ENCODE peak calls at places on chromosomes 7 and 10, in seven cellular contexts. C, M, W, X, D, U and A are unnamed samples.

GRCh38 chr7:139557857-139558581 is 34.5 kb downstream of the CLEC2L start:
- DNase-seq in C (no peak), M (no peak), W (peak), X (no peak), D (no peak), U (no peak), A (no peak)

GRCh38 chr7:5393328-5393727 is 30.3 kb downstream of the TNRC18 start:
- DNase-seq in C (no peak), M (no peak), W (no peak), X (no peak), D (no peak), U (no peak), A (no peak)

GRCh38 chr10:27660705-27661104 is 84.9 kb downstream of the MKX start:
- DNase-seq in C (no peak), M (no peak), W (no peak), X (no peak), D (no peak), U (no peak), A (no peak)

GRCh38 chr10:65294329-65294728 is 1631.5 kb upstream of the LRRTM3 start:
- DNase-seq in C (no peak), M (no peak), W (no peak), X (no peak), D (no peak), U (no peak), A (no peak)

GRCh38 chr10:100033766-100034418 is 24.1 kb upstream of the DNMBP start:
- DNase-seq in C (no peak), M (no peak), W (peak), X (no peak), D (no peak), U (no peak), A (no peak)

GRCh38 chr7:117347480-117347879 is 24.6 kb upstream of the WNT2 start:
- DNase-seq in C (no peak), M (no peak), W (no peak), X (no peak), D (no peak), U (no peak), A (no peak)

GRCh38 chr7:148882192-148882591 is 1.9 kb downstream of the EZH2 start:
- DNase-seq in C (no peak), M (no peak), W (no peak), X (no peak), D (no peak), U (no peak), A (no peak)

GRCh38 chr10:373015-373414 is 237.8 kb downstream of the ZMYND11 start:
- DNase-seq in C (no peak), M (peak), W (no peak), X (no peak), D (no peak), U (no peak), A (no peak)

GRCh38 chr7:106122713-106123112 is 10.6 kb upstream of the SYPL1 start:
- DNase-seq in C (no peak), M (no peak), W (no peak), X (no peak), D (no peak), U (no peak), A (no peak)

GRCh38 chr7:133303931-133304330 is 51.1 kb downstream of the EXOC4 start:
- DNase-seq in C (no peak), M (no peak), W (no peak), X (no peak), D (no peak), U (no peak), A (no peak)

GRCh38 chr10:5570979-5571810 is 46.4 kb downstream of the CALML3 start:
- DNase-seq in C (no peak), M (no peak), W (no peak), X (no peak), D (no peak), U (no peak), A (no peak)

GRCh38 chr10:90204956-90205695 is 503.7 kb downstream of the KIF20B start:
- DNase-seq in C (no peak), M (peak), W (no peak), X (no peak), D (no peak), U (no peak), A (no peak)

GRCh38 chr10:13136651-13137050 is 24.7 kb upstream of the MCM10 start:
- DNase-seq in C (no peak), M (no peak), W (no peak), X (no peak), D (no peak), U (no peak), A (no peak)

GRCh38 chr7:142584765-142585164 is 164.5 kb upstream of the PRSS1 start:
- DNase-seq in C (no peak), M (peak), W (no peak), X (no peak), D (no peak), U (no peak), A (no peak)

GRCh38 chr10:96721207-96721572 is 876 bp upstream of the PIK3AP1 start:
- DNase-seq in C (no peak), M (no peak), W (no peak), X (no peak), D (no peak), U (no peak), A (no peak)

GRCh38 chr10:133260895-133261725 is 15.6 kb downstream of the ADAM8 start:
- DNase-seq in C (peak), M (peak), W (no peak), X (peak), D (peak), U (peak), A (peak)

GRCh38 chr10:75165684-75166622 is 44.6 kb upstream of the VDAC2 start:
- DNase-seq in C (no peak), M (no peak), W (no peak), X (no peak), D (no peak), U (no peak), A (peak)

GRCh38 chr7:82444220-82445049 is 858 bp upstream of the CACNA2D1 start:
- DNase-seq in C (no peak), M (no peak), W (peak), X (peak), D (no peak), U (peak), A (no peak)

GRCh38 chr10:45180946-45181439 is 134.4 kb downstream of the OR13A1 start:
- DNase-seq in C (no peak), M (no peak), W (no peak), X (no peak), D (no peak), U (no peak), A (no peak)

GRCh38 chr10:22427101-22427500 is 81.8 kb downstream of the SPAG6 start:
- DNase-seq in C (no peak), M (peak), W (no peak), X (no peak), D (no peak), U (peak), A (peak)

GRCh38 chr10:100008708-100009282 is 952 bp downstream of the DNMBP start:
- DNase-seq in C (no peak), M (peak), W (no peak), X (no peak), D (no peak), U (peak), A (no peak)

GRCh38 chr7:81284576-81284975 is 365.7 kb upstream of the SEMA3C start:
- DNase-seq in C (no peak), M (peak), W (no peak), X (no peak), D (no peak), U (peak), A (no peak)

GRCh38 chr10:119251315-119251708 is 43.9 kb downstream of the GRK5 start:
- DNase-seq in C (no peak), M (peak), W (no peak), X (peak), D (no peak), U (no peak), A (no peak)

GRCh38 chr10:122282253-122282671 is 11.2 kb downstream of the BTBD16 start:
- DNase-seq in C (no peak), M (peak), W (no peak), X (no peak), D (peak), U (no peak), A (no peak)

GRCh38 chr10:120948889-120949382 is 97.8 kb downstream of the WDR11 start:
- DNase-seq in C (peak), M (peak), W (peak), X (peak), D (peak), U (no peak), A (peak)

GRCh38 chr7:44067064-44067951 is 1.9 kb upstream of the PGAM2 start:
- DNase-seq in C (peak), M (no peak), W (no peak), X (no peak), D (no peak), U (no peak), A (no peak)

DNA sequence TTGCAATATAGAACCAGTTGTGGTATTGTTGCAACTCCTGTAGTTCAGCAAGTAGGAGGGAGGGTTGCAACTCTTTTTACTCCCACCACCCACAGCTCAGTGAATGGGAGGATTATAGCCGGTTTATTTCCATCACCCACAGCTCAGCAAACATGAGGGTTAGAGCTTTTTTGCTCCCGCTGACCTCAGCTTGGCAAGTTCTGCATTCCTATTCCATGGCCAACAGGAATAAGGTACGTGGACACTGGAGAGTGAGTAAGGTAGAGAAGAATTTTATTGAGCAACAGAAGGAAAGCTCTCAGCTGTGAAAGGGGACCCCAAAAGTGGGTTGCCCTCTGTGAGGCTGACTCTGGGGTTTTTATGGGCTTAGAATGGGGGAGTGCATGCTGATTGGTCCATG is 167.1 kb upstream of the SMIM30 start:
- DNase-seq in C (no peak), M (peak), W (no peak), X (no peak), D (no peak), U (no peak), A (no peak)
- TF ChIP-seq CTCF in C (no peak), M (no peak), W (no peak), X (no peak), D (no peak), U (no peak), A (no peak)

GRCh38 chr7:102227371-102227770 is 59.3 kb upstream of the SH2B2 start:
- DNase-seq in C (no peak), M (no peak), W (no peak), X (no peak), D (no peak), U (no peak), A (no peak)
- TF ChIP-seq CTCF in C (no peak), M (no peak), W (no peak), X (no peak), D (no peak), U (no peak), A (no peak)

DNA sequence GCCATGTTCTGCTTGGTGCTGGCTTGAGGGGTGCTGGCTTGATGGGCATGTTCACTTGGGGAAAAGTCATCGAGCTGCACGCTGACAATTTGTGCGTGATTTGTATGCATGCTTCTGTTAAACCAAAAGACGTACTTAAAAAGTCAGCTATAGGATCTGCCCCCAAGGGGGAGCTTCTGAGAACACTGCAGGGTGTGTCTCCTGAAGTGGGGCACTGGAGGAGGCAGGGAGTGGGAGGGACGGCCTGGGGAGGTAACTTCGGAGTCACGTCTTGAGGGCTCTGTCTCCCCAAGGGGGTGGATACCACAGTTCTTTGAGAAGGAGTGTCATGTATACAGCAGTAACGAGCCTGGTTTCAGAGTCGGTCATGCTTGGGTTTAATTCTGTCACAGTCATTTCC is 406.5 kb downstream of the PLXNA4 start:
- DNase-seq in C (no peak), M (no peak), W (peak), X (no peak), D (no peak), U (no peak), A (no peak)
- TF ChIP-seq CTCF in C (no peak), M (no peak), W (no peak), X (no peak), D (no peak), U (no peak), A (no peak)

GRCh38 chr10:24926549-24926948 is 25.9 kb downstream of the PRTFDC1 start:
- DNase-seq in C (no peak), M (no peak), W (no peak), X (no peak), D (peak), U (no peak), A (no peak)

GRCh38 chr10:24929056-24929544 is 23.3 kb downstream of the PRTFDC1 start:
- DNase-seq in C (no peak), M (peak), W (no peak), X (no peak), D (no peak), U (no peak), A (no peak)

GRCh38 chr10:24930427-24930826 is 22.0 kb downstream of the PRTFDC1 start:
- DNase-seq in C (no peak), M (peak), W (no peak), X (no peak), D (no peak), U (no peak), A (no peak)

GRCh38 chr10:24929904-24930303 is 22.5 kb downstream of the PRTFDC1 start:
- DNase-seq in C (no peak), M (no peak), W (no peak), X (no peak), D (no peak), U (no peak), A (no peak)

DNA sequence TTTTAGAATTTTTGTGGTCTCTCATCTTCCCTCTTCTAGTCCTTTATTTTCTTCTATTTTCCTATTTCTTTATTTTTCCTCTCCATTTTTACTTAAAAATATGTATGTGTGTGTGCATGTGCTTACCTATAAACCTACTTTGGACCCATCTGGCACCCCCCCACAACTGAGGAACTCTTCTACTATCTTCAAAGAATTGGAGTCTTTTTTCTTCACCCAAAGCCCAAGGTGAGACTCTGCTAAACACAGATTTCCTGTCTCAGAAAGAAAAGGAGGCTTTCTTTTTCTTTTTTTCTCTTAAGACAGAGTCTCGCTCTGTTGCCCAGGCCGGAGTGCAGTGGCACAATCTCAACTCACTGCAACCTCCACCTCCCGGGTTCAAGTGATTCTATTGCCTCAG is 24.2 kb downstream of the PRTFDC1 start:
- DNase-seq in C (no peak), M (no peak), W (no peak), X (no peak), D (no peak), U (no peak), A (no peak)
- TF ChIP-seq CTCF in C (no peak), M (no peak), W (no peak), X (no peak), D (no peak), U (no peak), A (no peak)

DNA sequence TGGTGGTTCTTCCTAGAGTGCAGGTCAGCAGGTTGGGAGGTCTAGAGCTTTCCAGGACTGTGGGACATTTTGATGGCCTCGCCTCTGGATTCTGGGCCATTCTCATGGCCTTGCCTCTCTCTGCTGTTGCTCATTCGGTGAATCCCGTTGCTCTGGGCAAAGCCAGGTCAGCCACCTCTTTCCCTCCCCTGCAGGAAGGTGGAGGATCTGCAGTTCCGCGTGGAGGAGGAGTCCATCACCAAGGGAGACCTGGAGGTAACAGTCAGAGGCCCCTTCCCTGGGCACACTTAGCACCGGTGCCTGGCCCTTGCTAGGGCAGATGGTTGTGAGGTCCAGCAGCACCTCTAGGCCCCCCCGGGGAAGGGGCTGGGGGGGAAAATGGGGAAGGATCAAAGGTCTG is 74.9 kb downstream of the CLIP2 start:
- DNase-seq in C (no peak), M (no peak), W (peak), X (no peak), D (no peak), U (no peak), A (no peak)
- TF ChIP-seq CTCF in C (no peak), M (peak), W (no peak), X (no peak), D (no peak), U (no peak), A (no peak)

GRCh38 chr10:49281461-49281860 is 17.5 kb upstream of the C10orf71 start:
- DNase-seq in C (no peak), M (no peak), W (peak), X (no peak), D (no peak), U (no peak), A (peak)
- TF ChIP-seq CTCF in C (no peak), M (no peak), W (peak), X (no peak), D (no peak), U (no peak), A (peak)

GRCh38 chr10:97828721-97829120 is 20.9 kb upstream of the GOLGA7B start:
- DNase-seq in C (no peak), M (no peak), W (no peak), X (no peak), D (no peak), U (no peak), A (no peak)
- TF ChIP-seq CTCF in C (no peak), M (no peak), W (no peak), X (no peak), D (no peak), U (no peak), A (no peak)

DNA sequence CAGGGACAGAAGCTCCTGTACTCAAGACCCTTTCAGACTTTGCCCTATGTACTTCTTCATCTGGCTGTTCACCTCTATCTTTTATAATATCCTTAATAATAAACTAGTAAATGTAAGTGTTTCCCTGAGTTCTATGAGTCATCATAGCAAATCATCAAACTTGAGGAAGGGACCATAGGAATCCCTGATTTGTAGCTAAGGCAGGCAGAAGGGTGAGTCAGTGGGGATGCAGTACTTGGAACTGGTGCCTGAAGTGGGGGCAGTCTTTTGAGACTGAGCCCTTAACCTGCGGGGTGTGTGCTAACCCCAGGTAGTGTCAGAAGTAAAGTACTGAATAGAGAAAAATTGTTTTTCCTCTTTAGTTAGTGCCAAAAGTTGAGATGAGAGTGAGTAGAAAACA is 6.2 kb upstream of the TMEM243 start:
- DNase-seq in C (no peak), M (peak), W (no peak), X (no peak), D (no peak), U (peak), A (no peak)
- TF ChIP-seq CTCF in C (no peak), M (no peak), W (no peak), X (no peak), D (no peak), U (no peak), A (no peak)

GRCh38 chr10:58334817-58335305 is at the start of gene UBE2D1:
- DNase-seq in C (peak), M (peak), W (peak), X (peak), D (peak), U (peak), A (peak)
- TF ChIP-seq CTCF in C (no peak), M (no peak), W (no peak), X (no peak), D (no peak), U (no peak), A (no peak)